ENCODE peak calls at places on chromosome 2, in five cellular contexts. G, Z, R, F and N are unnamed samples.

GRCh38 chr2:20585351-20585709 is 65.6 kb downstream of the HS1BP3 start:
- DNase-seq in G (no peak), Z (no peak), R (no peak), F (no peak), N (no peak)

GRCh38 chr2:170605862-170606261 is 109.3 kb upstream of the SP5 start:
- DNase-seq in G (no peak), Z (no peak), R (no peak), F (no peak), N (no peak)

GRCh38 chr2:74766780-74767179 is 67.1 kb upstream of the HK2 start:
- DNase-seq in G (no peak), Z (no peak), R (no peak), F (peak), N (no peak)

GRCh38 chr2:15177103-15177502 is 384.0 kb downstream of the NBAS start:
- DNase-seq in G (no peak), Z (no peak), R (no peak), F (no peak), N (peak)

GRCh38 chr2:172096661-172097547 is 5.8 kb downstream of the DLX2 start:
- DNase-seq in G (no peak), Z (peak), R (no peak), F (peak), N (no peak)

GRCh38 chr2:6793371-6793770 is 72.3 kb downstream of the CMPK2 start:
- DNase-seq in G (no peak), Z (no peak), R (no peak), F (peak), N (no peak)

GRCh38 chr2:60106836-60107529 is 446.5 kb downstream of the BCL11A start:
- DNase-seq in G (no peak), Z (no peak), R (no peak), F (no peak), N (no peak)

GRCh38 chr2:137913169-137913568 is 51.1 kb upstream of the HNMT start:
- DNase-seq in G (no peak), Z (no peak), R (no peak), F (no peak), N (no peak)

GRCh38 chr2:199855812-199856211 is 4.8 kb upstream of the FTCDNL1 start:
- DNase-seq in G (no peak), Z (no peak), R (no peak), F (no peak), N (no peak)

GRCh38 chr2:240918258-240919091 is 12.3 kb downstream of the CROCC2 start:
- DNase-seq in G (no peak), Z (peak), R (peak), F (no peak), N (no peak)

GRCh38 chr2:195899226-195899625 is 169.4 kb downstream of the DNAH7 start:
- DNase-seq in G (no peak), Z (no peak), R (no peak), F (no peak), N (no peak)

GRCh38 chr2:168671932-168672331 is 130.5 kb upstream of the NOSTRIN start:
- DNase-seq in G (no peak), Z (no peak), R (no peak), F (no peak), N (no peak)

GRCh38 chr2:108194409-108195132 is 45.2 kb upstream of the SULT1C3 start:
- DNase-seq in G (peak), Z (no peak), R (no peak), F (peak), N (no peak)

GRCh38 chr2:164189851-164190250 is 431.4 kb downstream of the GRB14 start:
- DNase-seq in G (no peak), Z (no peak), R (no peak), F (no peak), N (no peak)

GRCh38 chr2:207227062-207227748 is 61.5 kb upstream of the KLF7 start:
- DNase-seq in G (peak), Z (peak), R (no peak), F (no peak), N (peak)

GRCh38 chr2:80238692-80239469 is 65.7 kb downstream of the LRRTM1 start:
- DNase-seq in G (peak), Z (peak), R (no peak), F (peak), N (peak)

GRCh38 chr2:85995648-85996529 is 107.1 kb upstream of the ST3GAL5 start:
- DNase-seq in G (no peak), Z (no peak), R (peak), F (no peak), N (no peak)

GRCh38 chr2:18988557-18989232 is 369.7 kb downstream of the OSR1 start:
- DNase-seq in G (peak), Z (no peak), R (no peak), F (no peak), N (no peak)

GRCh38 chr2:180573951-180574350 is 406.5 kb upstream of the UBE2E3 start:
- DNase-seq in G (no peak), Z (no peak), R (no peak), F (no peak), N (no peak)

GRCh38 chr2:235669983-235670962 is 176.4 kb downstream of the AGAP1 start:
- DNase-seq in G (peak), Z (peak), R (no peak), F (no peak), N (no peak)

GRCh38 chr2:102033028-102033749 is 41.4 kb downstream of the IL1R2 start:
- DNase-seq in G (no peak), Z (no peak), R (peak), F (peak), N (peak)

GRCh38 chr2:239688098-239688497 is 287.3 kb upstream of the HDAC4 start:
- DNase-seq in G (no peak), Z (peak), R (peak), F (peak), N (no peak)
- H3K4me3 ChIP-seq in G (no peak), Z (no peak), R (no peak), F (no peak), N (no peak)

GRCh38 chr2:27251786-27252185 is 11.1 kb downstream of the SLC30A3 start:
- DNase-seq in G (no peak), Z (no peak), R (no peak), F (no peak), N (no peak)

GRCh38 chr2:27250652-27251379 is 12.0 kb downstream of the SLC30A3 start:
- DNase-seq in G (no peak), Z (no peak), R (no peak), F (no peak), N (no peak)

GRCh38 chr2:27249077-27249890 is 13.6 kb downstream of the SLC30A3 start:
- DNase-seq in G (no peak), Z (no peak), R (no peak), F (no peak), N (no peak)

GRCh38 chr2:27247893-27248292 is 15.0 kb downstream of the SLC30A3 start:
- DNase-seq in G (no peak), Z (no peak), R (no peak), F (no peak), N (no peak)

GRCh38 chr2:27249891-27250651 is 12.8 kb downstream of the SLC30A3 start:
- DNase-seq in G (peak), Z (peak), R (peak), F (peak), N (peak)
- TF ChIP-seq CTCF in G (peak), Z (peak), R (peak), F (peak), N (peak)

GRCh38 chr2:118224144-118224887 is 136.0 kb downstream of the INSIG2 start:
- DNase-seq in G (peak), Z (peak), R (peak), F (peak), N (peak)
- H3K4me3 ChIP-seq in G (peak), Z (peak), R (peak), F (peak), N (peak)

GRCh38 chr2:64646007-64646880 is 7.5 kb downstream of the SERTAD2 start:
- DNase-seq in G (peak), Z (peak), R (peak), F (peak), N (peak)
- TF ChIP-seq CTCF in G (peak), Z (peak), R (peak), F (peak), N (peak)

GRCh38 chr2:231632559-231633142 is 40.0 kb downstream of the TEX44 start:
- DNase-seq in G (no peak), Z (no peak), R (no peak), F (no peak), N (no peak)

GRCh38 chr2:231622963-231623362 is 30.3 kb downstream of the TEX44 start:
- DNase-seq in G (no peak), Z (no peak), R (no peak), F (no peak), N (no peak)

GRCh38 chr2:231633259-231633976 is 40.8 kb downstream of the TEX44 start:
- DNase-seq in G (no peak), Z (no peak), R (no peak), F (no peak), N (no peak)

GRCh38 chr2:231626449-231626848 is 33.8 kb downstream of the TEX44 start:
- DNase-seq in G (no peak), Z (no peak), R (no peak), F (no peak), N (no peak)

DNA sequence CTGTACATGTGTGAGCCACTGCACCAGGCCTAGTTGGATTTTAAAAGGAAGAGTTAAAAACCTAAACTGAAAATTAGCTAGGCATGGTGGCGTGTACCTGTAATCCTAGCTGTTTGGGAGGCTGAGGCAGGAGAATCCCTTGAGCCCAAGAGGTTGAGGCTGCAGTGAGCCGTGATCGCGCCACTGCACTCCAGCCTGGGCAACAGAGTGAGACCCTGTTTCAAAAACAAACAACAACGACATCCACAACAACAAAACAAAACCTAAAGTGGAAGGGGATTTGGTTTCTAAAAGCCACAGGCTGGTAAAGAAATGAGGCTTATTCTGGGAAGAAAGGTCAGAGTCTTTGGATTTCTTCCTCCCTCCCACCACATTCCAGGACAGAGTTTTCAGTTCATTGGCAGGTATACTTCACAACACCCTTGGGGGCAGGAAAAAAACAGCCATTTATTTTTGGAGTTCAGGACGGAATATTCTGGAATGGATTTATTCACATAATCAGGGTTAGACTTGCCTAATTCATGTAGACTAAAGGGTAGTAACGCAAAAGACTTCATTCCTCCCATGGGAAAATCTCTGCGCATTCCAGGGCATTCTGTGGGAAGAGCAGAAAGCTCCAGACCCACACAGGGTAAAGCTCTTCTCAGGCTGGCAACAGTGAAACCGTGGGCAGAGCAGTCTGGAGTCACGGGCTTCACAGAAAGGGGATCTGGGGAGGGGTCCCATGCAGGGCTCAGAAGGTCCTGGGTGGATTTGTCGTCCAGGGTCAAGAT is 34.9 kb downstream of the TEX44 start:
- DNase-seq in G (no peak), Z (no peak), R (no peak), F (no peak), N (no peak)
- H3K4me3 ChIP-seq in G (no peak), Z (no peak), R (no peak), F (no peak), N (no peak)